ENCODE peak calls at places on chromosomes 2 and 18, in ten cellular contexts. C is hippocampal formation; B is NCI-H1436; X is stimulated activated CD8-positive, alpha-beta memory T cell treated with anti-CD3 and anti-CD28 coated beads, Interleukin-7, amount 100 ng/mL, for 4 hours; Q is CD4-positive, CD25-positive, alpha-beta regulatory T cell; N is nephron progenitor cell; G is NCI-H1694; H is ureter; T is endothelial cell; Z is heart right ventricle. V is an unnamed sample.

GRCh38 chr2:109009920-109010610 is 21.0 kb upstream of the EDAR start:
- DNase-seq in H (no peak), N (no peak), Z (no peak), C (no peak), Q (no peak), T (no peak), B (no peak), G (no peak), X (no peak), V (no peak)

GRCh38 chr18:6521804-6522418 is 107.2 kb upstream of the L3MBTL4 start:
- DNase-seq in X (no peak), H (no peak), C (no peak), T (peak), Q (peak), N (peak), Z (no peak), G (peak), B (no peak), V (peak)

GRCh38 chr2:150607471-150607870 is 120.0 kb upstream of the RND3 start:
- DNase-seq in G (no peak), X (no peak), T (no peak), H (no peak), Z (no peak), B (no peak), C (no peak), Q (no peak), N (no peak), V (no peak)

GRCh38 chr2:217685255-217685605 is 317.6 kb downstream of the TNS1 start:
- DNase-seq in T (no peak), N (peak), G (no peak), Q (no peak), Z (no peak), X (no peak), B (peak), H (peak), C (no peak), V (no peak)

GRCh38 chr2:113124181-113124961 is 3.0 kb upstream of the IL1RN start:
- DNase-seq in Z (peak), X (no peak), Q (no peak), B (no peak), C (no peak), T (no peak), G (no peak), N (no peak), H (no peak), V (no peak)

GRCh38 chr2:40204268-40204667 is 247.6 kb downstream of the SLC8A1 start:
- DNase-seq in N (no peak), G (peak), H (no peak), T (no peak), C (no peak), X (no peak), B (no peak), Z (no peak), Q (no peak), V (no peak)

GRCh38 chr2:95377216-95377530 is 25.3 kb upstream of the FAHD2A start:
- DNase-seq in C (no peak), H (peak), T (no peak), X (no peak), N (no peak), B (no peak), Q (no peak), Z (no peak), G (no peak), V (no peak)

GRCh38 chr2:117968724-117969121 is 45.1 kb downstream of the CCDC93 start:
- DNase-seq in X (no peak), Z (no peak), T (no peak), G (no peak), Q (no peak), H (no peak), B (no peak), N (no peak), C (no peak), V (no peak)

GRCh38 chr18:47448956-47449355 is 197.5 kb upstream of the SKOR2 start:
- DNase-seq in C (no peak), B (no peak), H (no peak), Q (no peak), G (no peak), T (no peak), X (no peak), Z (no peak), N (no peak), V (no peak)

GRCh38 chr2:10903861-10904210 is 7.9 kb upstream of the KCNF1 start:
- DNase-seq in X (no peak), Q (no peak), T (no peak), H (no peak), N (no peak), G (no peak), B (no peak), C (no peak), Z (no peak), V (no peak)

GRCh38 chr18:10523544-10523943 is 2.3 kb upstream of the NAPG start:
- DNase-seq in T (no peak), B (no peak), H (no peak), G (no peak), C (no peak), Z (no peak), Q (no peak), N (no peak), X (no peak), V (no peak)

GRCh38 chr18:23259701-23260661 is 124.7 kb downstream of the CABLES1 start:
- DNase-seq in T (peak), N (peak), Q (peak), C (no peak), B (no peak), G (no peak), X (no peak), Z (peak), H (peak), V (peak)

GRCh38 chr2:7015007-7015950 is 98.1 kb downstream of the RNF144A start:
- DNase-seq in N (no peak), G (peak), H (no peak), B (no peak), Q (no peak), X (no peak), T (no peak), C (no peak), Z (no peak), V (no peak)

GRCh38 chr2:239459056-239459455 is 58.2 kb upstream of the HDAC4 start:
- DNase-seq in H (peak), C (no peak), T (no peak), G (no peak), X (no peak), B (no peak), Q (no peak), Z (no peak), N (no peak), V (no peak)

GRCh38 chr2:71243548-71244301 is 16.8 kb upstream of the PAIP2B start:
- DNase-seq in X (no peak), C (peak), T (no peak), B (no peak), H (no peak), N (no peak), G (peak), Q (no peak), Z (peak), V (no peak)

V was measured in ACHN.